ENCODE peak calls at places on chromosomes 4 and X, in ten cellular contexts. U is cardiac muscle cell, S is mammary epithelial cell, X is pancreas, O is NT2/D1, D is tibial nerve, W is GM23248, C is left lung, P is A673, L is testis. J is an unnamed sample.
A peak's percentile ranks its signal among the peaks of the same experiment; 100 is the strongest.

GRCh38 chrX:46381630-46382029 is 163.6 kb downstream of the ZNF674 start:
- DNase-seq in U (peak; percentile 25), S (peak; percentile 11), X (no peak), O (peak; percentile 13), D (peak; percentile 8), W (peak; percentile 35), C (no peak), P (peak; percentile 75), L (peak; percentile 16), J (peak; percentile 16)

GRCh38 chr4:88526221-88526815 is 2.7 kb upstream of the PYURF start:
- DNase-seq in U (no peak), S (peak; percentile 49), X (no peak), O (no peak), D (no peak), W (peak; percentile 58), C (no peak), P (peak; percentile 14), L (no peak), J (no peak)

GRCh38 chrX:71930298-71930697 is 19.7 kb downstream of the NHSL2 start:
- DNase-seq in U (no peak), S (no peak), X (no peak), O (no peak), D (no peak), W (peak; percentile 43), C (no peak), P (no peak), L (no peak), J (no peak)

GRCh38 chr4:101128473-101128872 is 218.9 kb downstream of the PPP3CA start:
- DNase-seq in U (no peak), S (no peak), X (no peak), O (no peak), D (no peak), W (no peak), C (peak; percentile 43), P (no peak), L (no peak), J (no peak)

GRCh38 chr4:114036864-114037263 is 57.4 kb upstream of the ARSJ start:
- DNase-seq in U (no peak), S (no peak), X (no peak), O (no peak), D (no peak), W (no peak), C (no peak), P (no peak), L (no peak), J (no peak)

GRCh38 chr4:54172156-54172555 is 56.9 kb upstream of the PDGFRA start:
- DNase-seq in U (no peak), S (no peak), X (no peak), O (no peak), D (no peak), W (no peak), C (no peak), P (no peak), L (no peak), J (no peak)

GRCh38 chr4:80197132-80197573 is at the start of gene PRDM8:
- DNase-seq in U (no peak), S (no peak), X (no peak), O (no peak), D (no peak), W (peak; percentile 61), C (peak; percentile 80), P (peak; percentile 26), L (no peak), J (peak; percentile 55)

GRCh38 chrX:38312436-38312835 is 14.9 kb downstream of the RPGR start:
- DNase-seq in U (no peak), S (peak; percentile 76), X (no peak), O (no peak), D (no peak), W (peak; percentile 83), C (no peak), P (peak; percentile 84), L (no peak), J (no peak)

GRCh38 chr4:138192113-138192512 is 50.0 kb downstream of the SLC7A11 start:
- DNase-seq in U (no peak), S (peak; percentile 34), X (no peak), O (no peak), D (no peak), W (peak; percentile 38), C (no peak), P (no peak), L (no peak), J (no peak)

GRCh38 chr4:55793479-55793878 is 26.1 kb upstream of the EXOC1L start:
- DNase-seq in U (no peak), S (no peak), X (no peak), O (no peak), D (no peak), W (peak; percentile 16), C (peak; percentile 73), P (no peak), L (peak; percentile 15), J (no peak)

GRCh38 chr4:174398728-174399127 is 115.0 kb downstream of the CEP44 start:
- DNase-seq in U (no peak), S (peak; percentile 70), X (no peak), O (no peak), D (no peak), W (peak; percentile 80), C (no peak), P (no peak), L (no peak), J (no peak)

GRCh38 chr4:86644892-86645291 is 50.8 kb downstream of the PTPN13 start:
- DNase-seq in U (no peak), S (no peak), X (no peak), O (no peak), D (no peak), W (no peak), C (no peak), P (no peak), L (no peak), J (no peak)

GRCh38 chr4:64230709-64231310 is 178.4 kb downstream of the TECRL start:
- DNase-seq in U (peak; percentile 28), S (peak; percentile 6), X (no peak), O (no peak), D (no peak), W (peak; percentile 0), C (no peak), P (no peak), L (peak; percentile 15), J (peak; percentile 30)

GRCh38 chr4:139085141-139085540 is 69.6 kb downstream of the NOCT start:
- DNase-seq in U (no peak), S (peak; percentile 6), X (no peak), O (no peak), D (no peak), W (peak; percentile 57), C (no peak), P (no peak), L (no peak), J (peak; percentile 13)

GRCh38 chr4:108492816-108493595 is 127.4 kb upstream of the RPL34 start:
- DNase-seq in U (peak; percentile 13), S (peak; percentile 39), X (no peak), O (peak; percentile 49), D (no peak), W (peak; percentile 23), C (no peak), P (peak; percentile 58), L (no peak), J (peak; percentile 48)

GRCh38 chrX:129404670-129405008 is 118.7 kb downstream of the SMARCA1 start:
- DNase-seq in U (no peak), S (no peak), X (no peak), O (no peak), D (no peak), W (no peak), C (no peak), P (no peak), L (no peak), J (no peak)
- H3K4me3 ChIP-seq in U (no peak overlapping the region), S (no peak overlapping the region), X (no peak overlapping the region), O (no peak overlapping the region), D (no peak overlapping the region), W (no peak overlapping the region), C (no peak overlapping the region), P (no peak overlapping the region), L (no peak overlapping the region), J (no peak overlapping the region)

GRCh38 chr4:107034982-107035710 is 967 bp downstream of the DKK2 start:
- DNase-seq in U (peak; percentile 51), S (no peak), X (no peak), O (no peak), D (no peak), W (peak; percentile 76), C (peak; percentile 70), P (peak; percentile 65), L (no peak), J (no peak)
- H3K9me3 ChIP-seq in U (no peaks in the 10 kb centered on the region), S (no peaks in the 10 kb centered on the region), X (no peaks in the 10 kb centered on the region), O (no peaks in the 10 kb centered on the region), D (no peaks in the 10 kb centered on the region), W (no peaks in the 10 kb centered on the region), C (no peaks in the 10 kb centered on the region), P (no peaks in the 10 kb centered on the region), L (no peaks in the 10 kb centered on the region), J (no peaks in the 10 kb centered on the region)

GRCh38 chr4:8073206-8073863 is 85.3 kb downstream of the ABLIM2 start:
- DNase-seq in U (no peak), S (no peak), X (no peak), O (no peak), D (no peak), W (no peak), C (peak; percentile 49), P (peak; percentile 58), L (no peak), J (no peak)
- H3K4me3 ChIP-seq in U (no peak overlapping the region), S (no peak overlapping the region), X (no peak overlapping the region), O (no peak overlapping the region), D (no peak overlapping the region), W (no peak overlapping the region), C (no peak overlapping the region), P (no peak overlapping the region), L (no peak overlapping the region), J (no peak overlapping the region)

GRCh38 chrX:68749426-68749825 is 79.4 kb upstream of the EFNB1 start:
- DNase-seq in U (no peak), S (no peak), X (no peak), O (no peak), D (no peak), W (no peak), C (no peak), P (no peak), L (no peak), J (no peak)

GRCh38 chrX:68750316-68750715 is 78.5 kb upstream of the EFNB1 start:
- DNase-seq in U (no peak), S (no peak), X (no peak), O (no peak), D (no peak), W (no peak), C (no peak), P (no peak), L (no peak), J (no peak)

GRCh38 chrX:68748030-68748429 is 80.8 kb upstream of the EFNB1 start:
- DNase-seq in U (no peak), S (no peak), X (no peak), O (no peak), D (no peak), W (no peak), C (no peak), P (no peak), L (no peak), J (no peak)

GRCh38 chrX:68743754-68744153 is 85.1 kb upstream of the EFNB1 start:
- DNase-seq in U (no peak), S (no peak), X (no peak), O (no peak), D (no peak), W (no peak), C (no peak), P (no peak), L (no peak), J (no peak)

DNA sequence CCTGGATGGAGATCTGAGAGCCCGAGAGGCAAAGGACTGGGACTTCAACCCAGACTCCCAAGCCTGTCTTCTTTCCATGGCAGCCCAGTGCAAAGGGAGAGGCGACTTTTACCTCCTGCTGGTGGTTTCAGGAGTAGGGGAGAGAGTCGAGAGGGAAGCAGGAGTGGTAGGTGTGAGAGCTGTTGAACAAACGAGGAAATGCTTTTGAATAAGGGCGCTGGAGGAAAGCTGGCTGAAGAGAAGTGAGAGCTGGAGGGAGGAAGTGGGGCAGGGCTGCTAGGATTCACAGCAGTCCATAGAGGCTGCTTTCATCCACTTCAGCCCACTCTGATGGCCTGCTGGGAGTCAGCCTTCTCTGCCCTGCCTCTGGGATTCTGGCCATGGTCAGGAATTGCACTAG is 81.8 kb upstream of the EFNB1 start:
- DNase-seq in U (no peak), S (no peak), X (no peak), O (no peak), D (no peak), W (no peak), C (no peak), P (no peak), L (no peak), J (no peak)
- H3K9me3 ChIP-seq in U (no peaks in the 10 kb centered on the region), S (no peaks in the 10 kb centered on the region), X (no peaks in the 10 kb centered on the region), O (no peaks in the 10 kb centered on the region), D (no peaks in the 10 kb centered on the region), W (no peaks in the 10 kb centered on the region), C (no peaks in the 10 kb centered on the region), P (no peaks in the 10 kb centered on the region), L (no peaks in the 10 kb centered on the region), J (no peaks in the 10 kb centered on the region)